ENCODE peak calls at places on chromosomes 13 and 19, in eight cellular contexts. I is ascending aorta, U is AG04450, Q is GM23338, J is WERI-Rb-1, F is tibial nerve, P is transverse colon, S is heart right ventricle. H is an unnamed sample.

GRCh38 chr19:10503002-10503789 is at the start of gene KEAP1:
- DNase-seq in I (no peak), P (peak; percentile 67), F (no peak), J (peak; percentile 57), Q (peak; percentile 75), S (peak; percentile 45), U (no peak), H (no peak)

GRCh38 chr13:72199640-72200039 is 332.6 kb upstream of the DACH1 start:
- DNase-seq in J (no peak), P (no peak), U (no peak), I (no peak), S (no peak), Q (no peak), F (no peak), H (no peak)

GRCh38 chr13:39612023-39612637 is 9.1 kb upstream of the LHFPL6 start:
- DNase-seq in P (peak; percentile 65), J (peak; percentile 46), U (peak; percentile 43), F (peak; percentile 99), S (no peak), I (no peak), Q (peak; percentile 93), H (peak; percentile 40)

GRCh38 chr13:79936368-79937136 is 404.4 kb downstream of the SPRY2 start:
- DNase-seq in I (peak; percentile 16), J (no peak), U (peak; percentile 97), P (no peak), S (no peak), F (peak; percentile 25), Q (no peak), H (peak; percentile 92)

GRCh38 chr19:45716314-45717130 is 14.2 kb downstream of the FBXO46 start:
- DNase-seq in J (no peak), F (peak; percentile 35), P (peak; percentile 51), S (no peak), U (no peak), I (no peak), Q (peak; percentile 61), H (no peak)

GRCh38 chr19:41025871-41026270 is 34.8 kb downstream of the CYP2B6 start:
- DNase-seq in F (no peak), S (no peak), U (no peak), Q (peak; percentile 56), I (no peak), J (no peak), P (no peak), H (no peak)

GRCh38 chr19:55069137-55069858 is 6.3 kb upstream of the RDH13 start:
- DNase-seq in J (peak; percentile 56), I (no peak), U (no peak), S (no peak), F (no peak), Q (peak; percentile 81), P (peak; percentile 84), H (no peak)

GRCh38 chr13:26964278-26965057 is 203.9 kb upstream of the GPR12 start:
- DNase-seq in F (no peak), S (peak; percentile 33), J (no peak), P (no peak), I (no peak), Q (peak; percentile 26), U (no peak), H (no peak)

GRCh38 chr13:74298912-74299311 is 164.7 kb upstream of the KLF12 start:
- DNase-seq in I (no peak), J (no peak), U (no peak), P (no peak), F (no peak), S (no peak), Q (no peak), H (no peak)

GRCh38 chr19:39444598-39445257 is 654 bp upstream of the SUPT5H start:
- DNase-seq in J (no peak), S (no peak), U (no peak), I (no peak), P (no peak), Q (peak; percentile 44), F (no peak), H (no peak)

GRCh38 chr13:40495620-40496001 is 170.8 kb downstream of the FOXO1 start:
- DNase-seq in U (no peak), P (no peak), I (no peak), F (no peak), S (no peak), Q (no peak), J (no peak), H (no peak)

GRCh38 chr19:49889687-49890348 is 6.9 kb downstream of the IL4I1 start:
- DNase-seq in J (no peak), S (peak; percentile 80), P (peak; percentile 71), U (no peak), Q (peak; percentile 94), I (no peak), F (peak; percentile 74), H (peak; percentile 43)

GRCh38 chr13:48595330-48596127 is 58.2 kb upstream of the CYSLTR2 start:
- DNase-seq in P (peak; percentile 64), I (no peak), F (peak; percentile 50), Q (peak; percentile 68), J (no peak), S (no peak), U (peak; percentile 26), H (peak; percentile 48)

GRCh38 chr19:19997656-19998268 is 41.5 kb downstream of the ZNF682 start:
- DNase-seq in U (no peak), S (peak; percentile 21), F (no peak), J (peak; percentile 59), I (no peak), P (peak; percentile 24), Q (peak; percentile 81), H (no peak)

GRCh38 chr19:58577581-58578429 is 4.7 kb upstream of the MZF1 start:
- DNase-seq in Q (no peak), I (no peak), S (no peak), U (no peak), F (no peak), J (no peak), P (no peak), H (no peak)

GRCh38 chr19:10568444-10568825 is 344 bp downstream of the CDKN2D start:
- DNase-seq in I (no peak), Q (peak; percentile 75), F (no peak), P (peak; percentile 63), U (no peak), S (no peak), J (no peak), H (peak; percentile 55)

GRCh38 chr19:23415034-23415433 is 19.8 kb upstream of the ZNF91 start:
- DNase-seq in S (no peak), I (no peak), J (no peak), F (no peak), Q (peak; percentile 44), P (peak; percentile 32), U (no peak), H (no peak)

GRCh38 chr13:51262501-51263211 is 40.5 kb downstream of the FAM124A start:
- DNase-seq in S (no peak), J (peak; percentile 22), Q (no peak), F (no peak), P (no peak), U (no peak), I (no peak), H (no peak)

GRCh38 chr19:48419158-48419920 is 25.9 kb downstream of the GRIN2D start:
- DNase-seq in P (peak; percentile 75), I (no peak), J (peak; percentile 60), Q (peak; percentile 96), U (no peak), S (no peak), F (no peak), H (no peak)

GRCh38 chr19:2261438-2262172 is 5.4 kb upstream of the JSRP1 start:
- DNase-seq in Q (peak; percentile 66), I (no peak), J (no peak), F (peak; percentile 43), S (no peak), U (no peak), P (peak; percentile 66), H (no peak)

GRCh38 chr19:16244091-16244490 is 46.4 kb downstream of the AP1M1 start:
- DNase-seq in S (no peak), P (no peak), U (peak; percentile 57), I (no peak), F (no peak), J (no peak), Q (no peak), H (no peak)

GRCh38 chr13:69468624-69469023 is 639.0 kb upstream of the ATXN8OS start:
- DNase-seq in Q (no peak), I (no peak), S (no peak), F (no peak), J (no peak), U (no peak), P (no peak), H (no peak)

GRCh38 chr19:1087813-1088418 is 7.3 kb downstream of the POLR2E start:
- DNase-seq in P (peak; percentile 69), F (peak; percentile 72), J (no peak), U (no peak), S (no peak), Q (no peak), I (peak; percentile 53), H (no peak)

GRCh38 chr13:34164585-34164984 is 346.6 kb downstream of the RFC3 start:
- DNase-seq in P (no peak), I (no peak), Q (peak; percentile 33), S (no peak), U (no peak), F (no peak), J (no peak), H (no peak)
- H3K27ac ChIP-seq in P (no peak overlapping the region), I (peak overlapping the region; percentile 33), Q (no peak overlapping the region), S (no peak overlapping the region), U (no peak overlapping the region), F (no peak overlapping the region), J (no peak overlapping the region), H (no peak overlapping the region)

DNA sequence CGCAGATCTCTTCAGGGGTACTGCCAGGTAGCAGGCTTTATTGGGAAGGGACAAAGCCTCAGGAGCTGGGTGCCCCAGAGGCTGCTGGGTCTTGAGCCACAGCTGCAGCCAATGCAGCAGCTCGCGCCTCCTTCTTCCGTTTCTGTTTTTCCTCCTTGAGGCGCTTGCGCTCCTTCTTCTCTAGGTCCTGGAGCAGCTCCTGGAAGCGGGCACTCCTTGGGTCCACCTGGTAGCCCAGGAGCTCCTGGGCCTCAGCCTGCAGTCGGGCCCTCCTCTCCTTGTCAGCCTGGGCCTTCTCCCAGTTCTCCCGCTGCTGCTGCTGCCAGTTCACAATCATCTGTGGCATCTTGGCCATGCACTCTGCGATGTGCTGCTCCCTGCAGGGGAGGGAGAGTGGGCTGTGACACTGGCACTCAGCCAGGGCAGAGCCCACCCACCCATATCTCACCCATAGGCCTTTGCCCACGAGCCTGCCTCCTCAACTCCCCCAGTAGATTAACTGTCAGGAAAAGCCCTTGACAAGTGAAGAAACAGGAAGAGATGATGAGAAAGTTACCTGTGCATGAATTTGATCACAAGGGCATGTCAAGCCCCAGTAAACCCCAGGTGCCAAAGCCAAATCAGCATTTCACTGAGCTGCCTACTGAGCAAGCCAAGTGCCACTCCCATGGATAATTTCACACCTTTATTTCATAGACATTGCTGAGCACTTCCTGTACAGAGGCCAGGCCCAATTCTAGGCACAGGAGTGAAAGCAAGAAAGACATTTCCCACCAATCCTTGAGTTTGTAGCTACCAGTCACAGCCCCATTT is 2.7 kb downstream of the GADD45GIP1 start:
- DNase-seq in F (no peak), S (no peak), J (no peak), I (no peak), P (no peak), Q (no peak), U (no peak), H (no peak)
- H3K27ac ChIP-seq in F (no peak overlapping the region), S (no peak overlapping the region), J (peak overlapping the region; percentile 90), I (peak overlapping the region; percentile 95), P (peak overlapping the region; percentile 62), Q (peak overlapping the region; percentile 78), U (peak overlapping the region; percentile 90), H (no peak overlapping the region)

GRCh38 chr19:51138549-51138979 is 3.5 kb upstream of the SIGLEC7 start:
- DNase-seq in U (no peak), Q (no peak), I (peak; percentile 39), P (peak; percentile 24), J (no peak), S (peak; percentile 46), F (peak; percentile 47), H (no peak)
- H3K27ac ChIP-seq in U (no peak overlapping the region), Q (no peak overlapping the region), I (peak overlapping the region; percentile 55), P (peak overlapping the region; percentile 25), J (no peak overlapping the region), S (no peak overlapping the region), F (peak overlapping the region; percentile 69), H (no peak overlapping the region)

GRCh38 chr13:33182729-33183128 is 102.8 kb downstream of the STARD13 start:
- DNase-seq in I (no peak), Q (no peak), J (peak; percentile 46), U (no peak), S (no peak), P (no peak), F (no peak), H (no peak)
- H3K27ac ChIP-seq in I (no peak overlapping the region), Q (no peak overlapping the region), J (no peak overlapping the region), U (no peak overlapping the region), S (no peak overlapping the region), P (peak overlapping the region; percentile 80), F (peak overlapping the region; percentile 87), H (no peak overlapping the region)

H was measured in caudate nucleus.